ENCODE peak calls at places on chromosomes 13 and 19, in four cellular contexts. X is NCI-H1105, Q is body of pancreas, C is midbrain. F is an unnamed sample.

GRCh38 chr19:6769006-6769637 is 1.9 kb upstream of the SH2D3A start:
- DNase-seq in X (no peak), Q (no peak), C (no peak), F (no peak)

GRCh38 chr13:78876915-78877549 is 218.1 kb upstream of the OBI1 start:
- DNase-seq in X (no peak), Q (no peak), C (no peak), F (no peak)

GRCh38 chr13:30477346-30478235 is 11.9 kb upstream of the HMGB1 start:
- DNase-seq in X (no peak), Q (no peak), C (no peak), F (no peak)

GRCh38 chr13:75489502-75490263 is 7.7 kb upstream of the TBC1D4 start:
- DNase-seq in X (no peak), Q (no peak), C (no peak), F (peak; percentile 42)

GRCh38 chr19:53965091-53965490 is 2.4 kb downstream of the CACNG8 start:
- DNase-seq in X (no peak), Q (no peak), C (no peak), F (no peak)

GRCh38 chr19:29303035-29303706 is 90.2 kb upstream of the UQCRFS1 start:
- DNase-seq in X (no peak), Q (no peak), C (no peak), F (peak; percentile 12)

GRCh38 chr19:44308011-44308410 is 3.2 kb upstream of the ZNF235 start:
- DNase-seq in X (no peak), Q (no peak), C (no peak), F (no peak)

GRCh38 chr13:52348983-52349780 is 56.8 kb downstream of the THSD1 start:
- DNase-seq in X (no peak), Q (no peak), C (no peak), F (peak; percentile 48)

GRCh38 chr13:20940083-20940482 is 37.5 kb upstream of the XPO4 start:
- DNase-seq in X (no peak), Q (no peak), C (no peak), F (no peak)

GRCh38 chr13:112434032-112434431 is 57.9 kb downstream of the SPACA7 start:
- DNase-seq in X (no peak), Q (no peak), C (no peak), F (no peak)

GRCh38 chr13:114166381-114167131 is 12.5 kb upstream of the CFAP97D2 start:
- DNase-seq in X (no peak), Q (no peak), C (peak; percentile 81), F (no peak)

GRCh38 chr19:28869459-28869858 is 343.5 kb downstream of the UQCRFS1 start:
- DNase-seq in X (no peak), Q (no peak), C (no peak), F (no peak)

GRCh38 chr13:36736119-36736726 is 62.4 kb downstream of the SERTM1 start:
- DNase-seq in X (peak; percentile 43), Q (peak; percentile 54), C (peak; percentile 68), F (peak; percentile 52)

GRCh38 chr13:99310382-99311031 is 3.3 kb upstream of the GPR183 start:
- DNase-seq in X (no peak), Q (no peak), C (no peak), F (no peak)

GRCh38 chr19:18392417-18392816 is 5.0 kb downstream of the LRRC25 start:
- DNase-seq in X (no peak), Q (peak; percentile 52), C (peak; percentile 4), F (no peak)

GRCh38 chr13:51844862-51845573 is at the start of gene TMEM272:
- DNase-seq in X (no peak), Q (peak; percentile 62), C (peak; percentile 31), F (peak; percentile 70)

GRCh38 chr19:4369888-4370260 is 26.5 kb downstream of the MPND start:
- DNase-seq in X (no peak), Q (no peak), C (peak; percentile 68), F (peak; percentile 90)

GRCh38 chr19:1847684-1848398 is 442 bp downstream of the REXO1 start:
- DNase-seq in X (peak; percentile 5), Q (peak; percentile 21), C (no peak), F (peak; percentile 59)

GRCh38 chr13:43838909-43839308 is 40.6 kb downstream of the CCDC122 start:
- DNase-seq in X (no peak), Q (no peak), C (no peak), F (no peak)

GRCh38 chr13:88196106-88196505 is 524.9 kb downstream of the SLITRK5 start:
- DNase-seq in X (no peak), Q (no peak), C (no peak), F (no peak)

F was measured in activated CD8-positive, alpha-beta T cell treated with anti-CD3 and anti-CD28 coated beads for 36 hours.